ENCODE peak calls at places on chromosomes 6 and 20, in four cellular contexts. F is left ventricle myocardium inferior, Q is H9, U is cardiac muscle cell. V is an unnamed sample. For H3K9me3, the result is how much of the 10 kb centered on the place peaks cover.

GRCh38 chr20:35503841-35504460 is 25.5 kb downstream of the C20orf173 start:
- DNase-seq in U (no peak), F (peak), Q (no peak), V (no peak)

GRCh38 chr20:21159658-21160380 is 33.9 kb downstream of the KIZ start:
- DNase-seq in F (no peak), Q (no peak), U (no peak), V (no peak)

GRCh38 chr20:6692566-6693168 is 74.8 kb upstream of the BMP2 start:
- DNase-seq in F (peak), Q (no peak), U (no peak), V (peak)

GRCh38 chr6:104356197-104356596 is 503.5 kb downstream of the HACE1 start:
- DNase-seq in U (no peak), F (no peak), Q (no peak), V (no peak)

GRCh38 chr6:162728177-162728571 is 400 bp downstream of the PACRG start:
- DNase-seq in F (no peak), U (no peak), Q (no peak), V (no peak)

GRCh38 chr6:137430954-137431353 is 63.2 kb downstream of the OLIG3 start:
- DNase-seq in F (no peak), U (no peak), Q (no peak), V (no peak)

GRCh38 chr20:47318596-47319516 is 37.6 kb downstream of the ZMYND8 start:
- DNase-seq in Q (peak), U (peak), F (peak), V (peak)

GRCh38 chr6:104409913-104410312 is 449.8 kb downstream of the HACE1 start:
- DNase-seq in F (no peak), U (no peak), Q (no peak), V (no peak)

GRCh38 chr20:45111799-45112471 is 3.0 kb downstream of the WFDC5 start:
- DNase-seq in U (no peak), Q (peak), F (no peak), V (no peak)
- TF ChIP-seq CTCF in U (peak), Q (peak), F (peak), V (peak)

GRCh38 chr6:67544851-67545452 is 1090.1 kb upstream of the ADGRB3 start:
- DNase-seq in Q (no peak), F (no peak), U (no peak), V (no peak)
- H3K9me3 ChIP-seq in Q (under half), F (half or more), U (under half), V (under half)

DNA sequence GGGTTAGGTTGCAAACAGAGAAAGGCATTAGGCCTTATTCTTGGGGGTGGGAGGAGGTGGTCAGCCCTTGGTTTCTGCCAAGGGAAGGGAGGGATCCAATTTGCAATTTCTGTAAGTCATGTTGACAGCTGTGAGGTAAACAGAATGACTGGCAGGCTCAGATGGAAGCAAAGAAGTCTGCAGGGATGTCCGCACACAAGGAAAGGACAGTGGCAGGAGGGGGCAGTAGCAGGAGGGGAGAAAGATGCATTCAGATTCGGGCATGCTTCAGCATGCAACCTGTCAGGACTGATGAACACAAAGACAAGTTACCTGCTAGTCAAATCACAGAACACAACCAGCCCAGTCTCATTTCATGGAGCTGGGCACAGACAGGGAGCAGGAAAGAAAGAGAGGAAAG is 217.9 kb upstream of the FOXA2 start:
- DNase-seq in Q (no peak), F (no peak), U (no peak), V (no peak)
- TF ChIP-seq CTCF in Q (no peak), F (no peak), U (no peak), V (no peak)

GRCh38 chr6:22435151-22435550 is 134.2 kb upstream of the HDGFL1 start:
- DNase-seq in Q (no peak), F (no peak), U (no peak), V (no peak)
- H3K9me3 ChIP-seq in Q (under half), F (under half), U (under half), V (under half)

GRCh38 chr20:1855690-1856089 is 39.5 kb upstream of the SIRPA start:
- DNase-seq in F (no peak), U (no peak), Q (no peak), V (no peak)
- TF ChIP-seq CTCF in F (no peak), U (no peak), Q (no peak), V (no peak)

GRCh38 chr20:49283703-49284625 is 6.1 kb upstream of the ZNFX1 start:
- DNase-seq in F (no peak), U (no peak), Q (no peak), V (no peak)
- H3K9me3 ChIP-seq in F (half or more), U (under half), Q (under half), V (under half)

GRCh38 chr6:47535316-47536046 is 57.9 kb downstream of the CD2AP start:
- DNase-seq in F (no peak), Q (no peak), U (no peak), V (no peak)

GRCh38 chr6:47532981-47533585 is 55.5 kb downstream of the CD2AP start:
- DNase-seq in Q (no peak), F (no peak), U (no peak), V (no peak)

GRCh38 chr6:47534063-47534462 is 56.5 kb downstream of the CD2AP start:
- DNase-seq in Q (no peak), U (no peak), F (no peak), V (no peak)

GRCh38 chr6:47536816-47537401 is 59.3 kb downstream of the CD2AP start:
- DNase-seq in Q (no peak), U (no peak), F (no peak), V (no peak)
- TF ChIP-seq CTCF in Q (no peak), U (no peak), F (no peak), V (no peak)

DNA sequence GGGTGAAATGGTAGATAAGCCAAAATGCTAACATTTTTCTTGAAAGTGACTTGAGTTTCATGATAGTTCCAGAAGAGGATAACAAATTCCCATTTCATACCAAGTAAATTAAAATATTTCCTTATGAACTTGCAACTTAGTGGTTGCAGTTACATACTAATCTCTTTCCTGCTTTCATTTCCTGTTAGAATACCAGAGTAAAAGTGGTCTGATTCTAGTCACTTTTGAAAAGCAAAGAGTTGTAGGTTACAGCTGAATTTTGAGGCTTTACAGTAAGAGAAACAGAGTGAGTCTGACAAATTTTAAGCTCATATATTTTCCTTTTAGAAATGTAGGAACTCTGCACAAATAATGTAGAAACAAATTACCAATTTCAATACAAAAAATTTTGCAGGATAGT is 117.4 kb downstream of the ZFAND3 start:
- DNase-seq in U (no peak), F (no peak), Q (no peak), V (no peak)
- H3K9me3 ChIP-seq in U (under half), F (under half), Q (under half), V (under half)

DNA sequence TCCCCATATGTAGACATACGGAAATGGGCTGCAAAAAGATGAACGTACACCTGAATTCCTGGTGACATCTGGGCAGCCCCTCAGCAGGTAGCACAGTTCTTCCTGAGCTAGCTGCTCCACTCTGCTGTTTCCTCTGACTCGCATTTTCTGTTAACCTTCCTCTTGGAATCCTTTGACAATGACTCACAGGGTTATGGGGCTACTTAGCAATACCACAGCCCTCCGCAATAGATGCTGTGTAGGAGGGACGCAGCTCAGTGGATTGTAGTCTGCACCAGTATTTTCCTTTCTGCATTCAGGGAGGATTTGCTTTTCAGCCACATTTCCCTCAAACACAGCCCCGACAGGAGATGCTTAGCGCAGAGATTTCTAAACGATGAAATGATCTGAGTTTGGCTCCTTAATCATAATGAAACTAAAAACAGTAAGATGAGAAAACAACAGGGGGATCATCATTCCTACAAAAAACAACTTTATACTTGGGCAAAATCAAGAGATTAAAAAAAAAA is 12.4 kb downstream of the BACH2 start:
- DNase-seq in U (no peak), Q (peak), F (no peak), V (no peak)
- TF ChIP-seq CTCF in U (no peak), Q (no peak), F (no peak), V (no peak)

GRCh38 chr6:107941199-107941598 is 16.8 kb downstream of the SEC63 start:
- DNase-seq in F (no peak), Q (no peak), U (no peak), V (no peak)
- H3K9me3 ChIP-seq in F (under half), Q (under half), U (under half), V (under half)

V was measured in psoas muscle.